ENCODE peak calls at places on chromosomes 3 and 15, in seven cellular contexts. One of them, this sample, is unnamed.

GRCh38 chr3:38028621-38029361 is 651 bp downstream of the PLCD1 start:
- DNase-seq in activated B cell treated with CpG ODN at 0.5 μM for 24 hours: no peak
- DNase-seq in PC-3: no peak
- DNase-seq in psoas muscle: no peak
- DNase-seq in mesothelial cell of epicardium: no peak
- DNase-seq in osteocyte: no peak
- DNase-seq in heart right ventricle: peak
- DNase-seq in this sample: no peak

GRCh38 chr3:32448686-32449474 is 53.8 kb downstream of the CMTM6 start:
- DNase-seq in activated B cell treated with CpG ODN at 0.5 μM for 24 hours: no peak
- DNase-seq in PC-3: no peak
- DNase-seq in psoas muscle: no peak
- DNase-seq in mesothelial cell of epicardium: no peak
- DNase-seq in osteocyte: no peak
- DNase-seq in heart right ventricle: no peak
- DNase-seq in this sample: no peak

GRCh38 chr3:67094769-67095168 is 96.7 kb downstream of the KBTBD8 start:
- DNase-seq in activated B cell treated with CpG ODN at 0.5 μM for 24 hours: no peak
- DNase-seq in PC-3: no peak
- DNase-seq in psoas muscle: no peak
- DNase-seq in mesothelial cell of epicardium: no peak
- DNase-seq in osteocyte: no peak
- DNase-seq in heart right ventricle: no peak
- DNase-seq in this sample: no peak

GRCh38 chr15:64560998-64561397 is 100.6 kb downstream of the ZNF609 start:
- DNase-seq in activated B cell treated with CpG ODN at 0.5 μM for 24 hours: no peak
- DNase-seq in PC-3: no peak
- DNase-seq in psoas muscle: no peak
- DNase-seq in mesothelial cell of epicardium: no peak
- DNase-seq in osteocyte: no peak
- DNase-seq in heart right ventricle: no peak
- DNase-seq in this sample: no peak

GRCh38 chr3:105518806-105519418 is 152.2 kb downstream of the ALCAM start:
- DNase-seq in activated B cell treated with CpG ODN at 0.5 μM for 24 hours: no peak
- DNase-seq in PC-3: peak
- DNase-seq in psoas muscle: no peak
- DNase-seq in mesothelial cell of epicardium: no peak
- DNase-seq in osteocyte: no peak
- DNase-seq in heart right ventricle: no peak
- DNase-seq in this sample: peak

GRCh38 chr15:67080900-67081431 is 15.6 kb downstream of the SMAD3 start:
- DNase-seq in activated B cell treated with CpG ODN at 0.5 μM for 24 hours: peak
- DNase-seq in PC-3: peak
- DNase-seq in psoas muscle: peak
- DNase-seq in mesothelial cell of epicardium: no peak
- DNase-seq in osteocyte: no peak
- DNase-seq in heart right ventricle: no peak
- DNase-seq in this sample: peak

GRCh38 chr3:150748648-150749047 is 14.3 kb downstream of the SIAH2 start:
- DNase-seq in activated B cell treated with CpG ODN at 0.5 μM for 24 hours: no peak
- DNase-seq in PC-3: no peak
- DNase-seq in psoas muscle: no peak
- DNase-seq in mesothelial cell of epicardium: no peak
- DNase-seq in osteocyte: no peak
- DNase-seq in heart right ventricle: no peak
- DNase-seq in this sample: no peak

GRCh38 chr15:71761649-71762048 is 48.7 kb upstream of the NR2E3 start:
- DNase-seq in activated B cell treated with CpG ODN at 0.5 μM for 24 hours: no peak
- DNase-seq in PC-3: peak
- DNase-seq in psoas muscle: no peak
- DNase-seq in mesothelial cell of epicardium: no peak
- DNase-seq in osteocyte: no peak
- DNase-seq in heart right ventricle: no peak
- DNase-seq in this sample: no peak

GRCh38 chr3:124522226-124522625 is 208.0 kb upstream of the UMPS start:
- DNase-seq in activated B cell treated with CpG ODN at 0.5 μM for 24 hours: no peak
- DNase-seq in PC-3: no peak
- DNase-seq in psoas muscle: no peak
- DNase-seq in mesothelial cell of epicardium: no peak
- DNase-seq in osteocyte: no peak
- DNase-seq in heart right ventricle: no peak
- DNase-seq in this sample: no peak

GRCh38 chr3:192726386-192726785 is 955 bp downstream of the FGF12 start:
- DNase-seq in activated B cell treated with CpG ODN at 0.5 μM for 24 hours: no peak
- DNase-seq in PC-3: no peak
- DNase-seq in psoas muscle: no peak
- DNase-seq in mesothelial cell of epicardium: no peak
- DNase-seq in osteocyte: no peak
- DNase-seq in heart right ventricle: no peak
- DNase-seq in this sample: no peak

GRCh38 chr15:80418892-80419537 is 14.8 kb downstream of the ARNT2 start:
- DNase-seq in activated B cell treated with CpG ODN at 0.5 μM for 24 hours: no peak
- DNase-seq in PC-3: peak
- DNase-seq in psoas muscle: no peak
- DNase-seq in mesothelial cell of epicardium: no peak
- DNase-seq in osteocyte: no peak
- DNase-seq in heart right ventricle: no peak
- DNase-seq in this sample: no peak

GRCh38 chr15:48112242-48112641 is 8.5 kb upstream of the SLC24A5 start:
- DNase-seq in activated B cell treated with CpG ODN at 0.5 μM for 24 hours: no peak
- DNase-seq in PC-3: peak
- DNase-seq in psoas muscle: no peak
- DNase-seq in mesothelial cell of epicardium: no peak
- DNase-seq in osteocyte: no peak
- DNase-seq in heart right ventricle: no peak
- DNase-seq in this sample: no peak

GRCh38 chr3:124107074-124107473 is 115.2 kb upstream of the ROPN1 start:
- DNase-seq in activated B cell treated with CpG ODN at 0.5 μM for 24 hours: no peak
- DNase-seq in PC-3: no peak
- DNase-seq in psoas muscle: no peak
- DNase-seq in mesothelial cell of epicardium: no peak
- DNase-seq in osteocyte: no peak
- DNase-seq in heart right ventricle: no peak
- DNase-seq in this sample: no peak

GRCh38 chr15:78995921-78996780 is 51.3 kb upstream of the CTSH start:
- DNase-seq in activated B cell treated with CpG ODN at 0.5 μM for 24 hours: no peak
- DNase-seq in PC-3: no peak
- DNase-seq in psoas muscle: peak
- DNase-seq in mesothelial cell of epicardium: no peak
- DNase-seq in osteocyte: no peak
- DNase-seq in heart right ventricle: no peak
- DNase-seq in this sample: no peak

GRCh38 chr3:71512544-71512943 is 71.0 kb downstream of the FOXP1 start:
- DNase-seq in activated B cell treated with CpG ODN at 0.5 μM for 24 hours: no peak
- DNase-seq in PC-3: no peak
- DNase-seq in psoas muscle: no peak
- DNase-seq in mesothelial cell of epicardium: no peak
- DNase-seq in osteocyte: no peak
- DNase-seq in heart right ventricle: no peak
- DNase-seq in this sample: no peak

GRCh38 chr15:74172751-74173544 is 562 bp upstream of the ISLR start:
- DNase-seq in activated B cell treated with CpG ODN at 0.5 μM for 24 hours: no peak
- DNase-seq in PC-3: no peak
- DNase-seq in psoas muscle: peak
- DNase-seq in mesothelial cell of epicardium: no peak
- DNase-seq in osteocyte: peak
- DNase-seq in heart right ventricle: peak
- DNase-seq in this sample: no peak

GRCh38 chr3:142115927-142116668 is 33.2 kb downstream of the TFDP2 start:
- DNase-seq in activated B cell treated with CpG ODN at 0.5 μM for 24 hours: no peak
- DNase-seq in PC-3: no peak
- DNase-seq in psoas muscle: no peak
- DNase-seq in mesothelial cell of epicardium: no peak
- DNase-seq in osteocyte: no peak
- DNase-seq in heart right ventricle: no peak
- DNase-seq in this sample: no peak

GRCh38 chr3:463793-464192 is 267.2 kb downstream of the CHL1 start:
- DNase-seq in activated B cell treated with CpG ODN at 0.5 μM for 24 hours: no peak
- DNase-seq in PC-3: no peak
- DNase-seq in psoas muscle: no peak
- DNase-seq in mesothelial cell of epicardium: no peak
- DNase-seq in osteocyte: no peak
- DNase-seq in heart right ventricle: no peak
- DNase-seq in this sample: peak

GRCh38 chr3:464255-464654 is 267.7 kb downstream of the CHL1 start:
- DNase-seq in activated B cell treated with CpG ODN at 0.5 μM for 24 hours: no peak
- DNase-seq in PC-3: no peak
- DNase-seq in psoas muscle: no peak
- DNase-seq in mesothelial cell of epicardium: no peak
- DNase-seq in osteocyte: no peak
- DNase-seq in heart right ventricle: no peak
- DNase-seq in this sample: peak

GRCh38 chr3:462851-463250 is 266.3 kb downstream of the CHL1 start:
- DNase-seq in activated B cell treated with CpG ODN at 0.5 μM for 24 hours: no peak
- DNase-seq in PC-3: no peak
- DNase-seq in psoas muscle: no peak
- DNase-seq in mesothelial cell of epicardium: no peak
- DNase-seq in osteocyte: no peak
- DNase-seq in heart right ventricle: no peak
- DNase-seq in this sample: no peak

GRCh38 chr3:473284-473800 is 276.8 kb downstream of the CHL1 start:
- DNase-seq in activated B cell treated with CpG ODN at 0.5 μM for 24 hours: no peak
- DNase-seq in PC-3: no peak
- DNase-seq in psoas muscle: no peak
- DNase-seq in mesothelial cell of epicardium: no peak
- DNase-seq in osteocyte: no peak
- DNase-seq in heart right ventricle: no peak
- DNase-seq in this sample: no peak

DNA sequence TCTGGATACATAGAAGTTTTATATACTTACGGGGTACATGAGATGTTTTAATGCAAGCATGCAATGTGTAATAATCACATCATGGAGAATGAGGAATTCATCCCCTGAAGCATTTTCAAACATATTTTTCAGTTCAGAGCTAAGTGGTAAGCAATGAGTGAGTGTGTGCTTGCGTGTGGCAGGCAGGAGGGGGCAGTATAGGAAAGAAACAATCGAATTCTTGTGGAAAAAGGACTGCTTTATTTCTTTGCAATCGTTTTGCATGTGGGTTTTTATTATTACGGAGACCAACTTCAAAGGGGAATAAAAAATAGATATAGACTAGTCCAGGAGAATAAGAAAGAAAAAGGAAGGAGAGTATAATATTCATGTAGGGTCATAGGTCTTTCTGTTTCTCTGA is 271.6 kb downstream of the CHL1 start:
- DNase-seq in activated B cell treated with CpG ODN at 0.5 μM for 24 hours: no peak
- DNase-seq in PC-3: peak
- DNase-seq in psoas muscle: no peak
- DNase-seq in mesothelial cell of epicardium: no peak
- DNase-seq in osteocyte: no peak
- DNase-seq in heart right ventricle: no peak
- DNase-seq in this sample: no peak
- TF ChIP-seq CTCF in activated B cell treated with CpG ODN at 0.5 μM for 24 hours: no peak
- TF ChIP-seq CTCF in PC-3: peak
- TF ChIP-seq CTCF in psoas muscle: peak
- TF ChIP-seq CTCF in mesothelial cell of epicardium: peak
- TF ChIP-seq CTCF in osteocyte: peak
- TF ChIP-seq CTCF in heart right ventricle: no peak
- TF ChIP-seq CTCF in this sample: peak

GRCh38 chr3:134680796-134681526 is 30.1 kb upstream of the KY start:
- DNase-seq in activated B cell treated with CpG ODN at 0.5 μM for 24 hours: no peak
- DNase-seq in PC-3: no peak
- DNase-seq in psoas muscle: peak
- DNase-seq in mesothelial cell of epicardium: no peak
- DNase-seq in osteocyte: no peak
- DNase-seq in heart right ventricle: no peak
- DNase-seq in this sample: no peak

GRCh38 chr3:134677987-134678308 is 27.1 kb upstream of the KY start:
- DNase-seq in activated B cell treated with CpG ODN at 0.5 μM for 24 hours: no peak
- DNase-seq in PC-3: no peak
- DNase-seq in psoas muscle: no peak
- DNase-seq in mesothelial cell of epicardium: no peak
- DNase-seq in osteocyte: no peak
- DNase-seq in heart right ventricle: no peak
- DNase-seq in this sample: no peak

GRCh38 chr3:134675726-134676252 is 25.0 kb upstream of the KY start:
- DNase-seq in activated B cell treated with CpG ODN at 0.5 μM for 24 hours: no peak
- DNase-seq in PC-3: peak
- DNase-seq in psoas muscle: no peak
- DNase-seq in mesothelial cell of epicardium: no peak
- DNase-seq in osteocyte: no peak
- DNase-seq in heart right ventricle: no peak
- DNase-seq in this sample: no peak

GRCh38 chr3:134681527-134681910 is 30.7 kb upstream of the KY start:
- DNase-seq in activated B cell treated with CpG ODN at 0.5 μM for 24 hours: no peak
- DNase-seq in PC-3: no peak
- DNase-seq in psoas muscle: no peak
- DNase-seq in mesothelial cell of epicardium: no peak
- DNase-seq in osteocyte: no peak
- DNase-seq in heart right ventricle: no peak
- DNase-seq in this sample: no peak

DNA sequence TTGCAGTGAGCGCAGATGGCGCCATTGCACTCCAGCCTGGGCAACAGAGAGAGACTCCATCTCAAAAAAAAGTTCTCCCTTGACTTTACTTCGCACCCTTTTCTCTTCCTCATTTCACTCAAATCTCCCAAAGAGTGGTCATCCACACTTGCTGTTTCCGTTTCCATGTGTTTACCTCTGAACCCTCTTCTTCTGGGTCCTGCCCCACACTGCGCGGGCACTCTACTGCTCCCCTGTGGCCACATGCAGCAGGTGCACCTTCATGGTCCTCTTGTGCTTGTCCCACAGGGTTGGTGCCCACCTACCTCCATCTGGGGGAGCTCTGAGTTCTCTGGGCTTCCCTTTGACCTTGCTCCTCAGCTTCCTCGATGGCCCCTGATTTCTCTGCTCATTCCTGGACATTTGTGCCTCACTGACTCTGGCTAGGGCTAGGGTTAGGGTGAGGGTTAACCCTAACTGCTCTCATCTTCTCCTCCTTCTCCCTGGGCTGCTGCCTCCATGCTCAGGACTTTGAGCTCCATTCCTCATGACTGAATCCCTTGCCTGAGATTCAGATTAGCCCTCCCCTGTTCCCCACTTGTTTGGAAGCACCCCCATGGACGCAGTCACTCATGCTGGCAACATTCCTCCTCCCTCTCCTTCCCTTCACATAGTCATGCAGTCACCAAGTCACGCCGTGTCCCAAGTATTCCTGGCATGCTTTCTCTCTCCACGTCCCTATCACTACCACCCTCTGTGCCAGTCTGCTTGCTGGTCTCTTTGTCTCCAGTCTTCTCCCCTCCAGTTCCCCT is 26.6 kb upstream of the KY start:
- DNase-seq in activated B cell treated with CpG ODN at 0.5 μM for 24 hours: no peak
- DNase-seq in PC-3: peak
- DNase-seq in psoas muscle: peak
- DNase-seq in mesothelial cell of epicardium: no peak
- DNase-seq in osteocyte: no peak
- DNase-seq in heart right ventricle: no peak
- DNase-seq in this sample: peak
- TF ChIP-seq CTCF in activated B cell treated with CpG ODN at 0.5 μM for 24 hours: no peak
- TF ChIP-seq CTCF in PC-3: peak
- TF ChIP-seq CTCF in psoas muscle: peak
- TF ChIP-seq CTCF in mesothelial cell of epicardium: peak
- TF ChIP-seq CTCF in osteocyte: peak
- TF ChIP-seq CTCF in heart right ventricle: peak
- TF ChIP-seq CTCF in this sample: peak

GRCh38 chr3:112990672-112991602 is at the start of gene GTPBP8:
- DNase-seq in activated B cell treated with CpG ODN at 0.5 μM for 24 hours: peak
- DNase-seq in PC-3: peak
- DNase-seq in psoas muscle: peak
- DNase-seq in mesothelial cell of epicardium: peak
- DNase-seq in osteocyte: peak
- DNase-seq in heart right ventricle: peak
- DNase-seq in this sample: peak
- TF ChIP-seq CTCF in activated B cell treated with CpG ODN at 0.5 μM for 24 hours: no peak
- TF ChIP-seq CTCF in PC-3: no peak
- TF ChIP-seq CTCF in psoas muscle: no peak
- TF ChIP-seq CTCF in mesothelial cell of epicardium: no peak
- TF ChIP-seq CTCF in osteocyte: peak
- TF ChIP-seq CTCF in heart right ventricle: no peak
- TF ChIP-seq CTCF in this sample: peak

GRCh38 chr15:57111002-57111401 is 192.6 kb downstream of the TCF12 start:
- DNase-seq in activated B cell treated with CpG ODN at 0.5 μM for 24 hours: no peak
- DNase-seq in PC-3: no peak
- DNase-seq in psoas muscle: no peak
- DNase-seq in mesothelial cell of epicardium: no peak
- DNase-seq in osteocyte: no peak
- DNase-seq in heart right ventricle: no peak
- DNase-seq in this sample: no peak
- TF ChIP-seq CTCF in activated B cell treated with CpG ODN at 0.5 μM for 24 hours: no peak
- TF ChIP-seq CTCF in PC-3: no peak
- TF ChIP-seq CTCF in psoas muscle: peak
- TF ChIP-seq CTCF in mesothelial cell of epicardium: no peak
- TF ChIP-seq CTCF in osteocyte: peak
- TF ChIP-seq CTCF in heart right ventricle: no peak
- TF ChIP-seq CTCF in this sample: no peak

This sample was measured in GM06990.